ENCODE peak calls at places on chromosomes 12 and 14, in eight cellular contexts. R is CD4-positive, alpha-beta T cell; C is Peyer's patch; Q is aorta; H is adrenal gland; N is tibial nerve; A is HCT116; X is CD4-positive, alpha-beta memory T cell. K is an unnamed sample.

GRCh38 chr12:45148017-45148416 is 67.9 kb upstream of the ANO6 start:
- DNase-seq in R (no peak), C (no peak), Q (no peak), H (no peak), N (no peak), A (no peak), X (no peak), K (no peak)

GRCh38 chr14:104864267-104865068 is 600 bp upstream of the CEP170B start:
- DNase-seq in R (no peak), C (no peak), Q (peak; percentile 56), H (peak; percentile 40), N (no peak), A (peak; percentile 33), X (no peak), K (no peak)

GRCh38 chr12:104171785-104172563 is 34.0 kb upstream of the NFYB start:
- DNase-seq in R (no peak), C (no peak), Q (no peak), H (no peak), N (no peak), A (no peak), X (no peak), K (no peak)

GRCh38 chr12:132178314-132178713 is 34.1 kb downstream of the NOC4L start:
- DNase-seq in R (no peak), C (no peak), Q (peak; percentile 26), H (no peak), N (no peak), A (no peak), X (no peak), K (peak; percentile 53)

GRCh38 chr14:93943052-93943451 is 15.9 kb downstream of the FAM181A start:
- DNase-seq in R (no peak), C (no peak), Q (no peak), H (no peak), N (no peak), A (no peak), X (no peak), K (no peak)

GRCh38 chr14:35161231-35161630 is 38.9 kb downstream of the PRORP start:
- DNase-seq in R (no peak), C (no peak), Q (no peak), H (no peak), N (no peak), A (no peak), X (peak; percentile 72), K (no peak)

GRCh38 chr12:15855646-15856045 is 26.5 kb upstream of the STRAP start:
- DNase-seq in R (no peak), C (no peak), Q (no peak), H (no peak), N (no peak), A (no peak), X (no peak), K (no peak)

GRCh38 chr14:100981808-100982207 is 78.3 kb upstream of the RTL1 start:
- DNase-seq in R (no peak), C (no peak), Q (no peak), H (no peak), N (no peak), A (peak; percentile 35), X (no peak), K (no peak)

GRCh38 chr12:17062296-17063061 is 456.5 kb upstream of the LMO3 start:
- DNase-seq in R (no peak), C (no peak), Q (no peak), H (no peak), N (no peak), A (no peak), X (no peak), K (no peak)

GRCh38 chr12:131371580-131372475 is 339.1 kb upstream of the SFSWAP start:
- DNase-seq in R (no peak), C (no peak), Q (no peak), H (no peak), N (no peak), A (no peak), X (no peak), K (no peak)

GRCh38 chr12:119988440-119988787 is 622 bp upstream of the BICDL1 start:
- DNase-seq in R (no peak), C (no peak), Q (no peak), H (no peak), N (no peak), A (no peak), X (no peak), K (no peak)

GRCh38 chr12:132423251-132424117 is 66.5 kb upstream of the FBRSL1 start:
- DNase-seq in R (no peak), C (no peak), Q (no peak), H (no peak), N (no peak), A (no peak), X (no peak), K (no peak)

GRCh38 chr14:31251028-31251958 is 43.7 kb upstream of the HECTD1 start:
- DNase-seq in R (no peak), C (no peak), Q (no peak), H (no peak), N (no peak), A (no peak), X (no peak), K (no peak)

GRCh38 chr12:25960176-25960575 is 1.7 kb downstream of the RASSF8 start:
- DNase-seq in R (no peak), C (no peak), Q (no peak), H (peak; percentile 51), N (no peak), A (no peak), X (no peak), K (no peak)

GRCh38 chr14:94051779-94052178 is 25.6 kb downstream of the OTUB2 start:
- DNase-seq in R (no peak), C (no peak), Q (no peak), H (no peak), N (no peak), A (no peak), X (no peak), K (no peak)

GRCh38 chr12:110906985-110907384 is 13.4 kb downstream of the MYL2 start:
- DNase-seq in R (no peak), C (no peak), Q (no peak), H (no peak), N (no peak), A (no peak), X (no peak), K (no peak)

GRCh38 chr12:70698345-70698744 is 61.1 kb upstream of the PTPRB start:
- DNase-seq in R (no peak), C (no peak), Q (no peak), H (no peak), N (no peak), A (no peak), X (no peak), K (peak; percentile 4)

GRCh38 chr14:63896278-63896720 is 43.5 kb downstream of the SYNE2 start:
- DNase-seq in R (no peak), C (no peak), Q (peak; percentile 70), H (peak; percentile 59), N (peak; percentile 70), A (peak; percentile 12), X (no peak), K (no peak)

GRCh38 chr14:94101748-94102147 is 8.8 kb upstream of the IFI27 start:
- DNase-seq in R (no peak), C (no peak), Q (no peak), H (no peak), N (no peak), A (no peak), X (no peak), K (no peak)

DNA sequence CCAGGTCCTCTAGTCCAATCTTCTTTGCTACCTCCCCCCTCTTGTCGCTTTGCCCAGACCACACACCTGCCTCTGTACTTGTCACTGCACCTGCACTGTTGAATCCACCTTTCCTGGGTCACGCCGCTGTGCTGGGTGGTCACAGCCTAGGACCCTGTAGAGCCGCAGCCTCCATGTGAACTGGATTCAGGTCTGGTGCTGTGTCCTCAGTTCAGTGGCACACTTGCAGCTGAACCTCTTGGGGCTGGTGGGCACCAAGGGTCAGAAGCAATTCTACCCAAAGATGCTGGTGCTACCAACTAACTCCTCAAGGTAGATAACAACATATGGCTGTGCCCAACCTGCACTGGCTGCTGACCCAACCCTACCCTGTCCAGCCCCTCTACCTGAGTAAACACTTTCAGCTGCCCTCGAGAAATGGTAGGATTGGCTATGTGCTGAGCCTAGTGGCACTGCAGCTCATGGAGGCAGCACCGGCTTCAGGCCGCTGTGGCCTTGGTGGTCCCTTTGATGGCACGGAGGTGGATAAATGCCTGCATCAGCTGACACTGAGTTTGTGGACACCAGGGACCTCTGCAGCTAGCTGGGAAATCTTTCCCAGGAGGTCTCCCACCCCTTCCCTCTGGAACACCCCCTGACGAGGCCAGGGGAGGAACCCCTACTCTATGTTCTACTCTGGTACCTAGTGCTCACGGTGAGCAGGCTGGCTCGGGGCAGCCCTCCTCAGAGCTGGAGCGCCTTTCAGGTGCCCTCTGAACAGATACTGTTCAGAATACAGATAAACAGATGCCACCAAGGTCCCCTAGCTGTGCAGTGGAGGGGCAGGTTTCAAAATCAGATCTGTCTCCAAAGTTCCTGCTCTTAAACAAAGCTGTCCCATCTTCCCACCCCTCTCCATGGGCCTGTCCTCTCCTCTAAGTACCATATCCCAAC is 14.3 kb downstream of the AGAP2 start:
- DNase-seq in R (no peak), C (no peak), Q (no peak), H (no peak), N (no peak), A (no peak), X (peak; percentile 20), K (no peak)
- H3K27me3 ChIP-seq in R (no peaks in the 10 kb centered on the region), C (no peaks in the 10 kb centered on the region), Q (no peaks in the 10 kb centered on the region), H (no peaks in the 10 kb centered on the region), N (no peaks in the 10 kb centered on the region), A (no peaks in the 10 kb centered on the region), X (no peaks in the 10 kb centered on the region), K (no peaks in the 10 kb centered on the region)

GRCh38 chr14:23361320-23361719 is 3.7 kb downstream of the EFS start:
- DNase-seq in R (no peak), C (no peak), Q (no peak), H (no peak), N (no peak), A (no peak), X (no peak), K (no peak)
- H3K27ac ChIP-seq in R (no peak overlapping the region), C (no peak overlapping the region), Q (no peak overlapping the region), H (no peak overlapping the region), N (peak overlapping the region; percentile 85), A (no peak overlapping the region), X (no peak overlapping the region), K (no peak overlapping the region)

DNA sequence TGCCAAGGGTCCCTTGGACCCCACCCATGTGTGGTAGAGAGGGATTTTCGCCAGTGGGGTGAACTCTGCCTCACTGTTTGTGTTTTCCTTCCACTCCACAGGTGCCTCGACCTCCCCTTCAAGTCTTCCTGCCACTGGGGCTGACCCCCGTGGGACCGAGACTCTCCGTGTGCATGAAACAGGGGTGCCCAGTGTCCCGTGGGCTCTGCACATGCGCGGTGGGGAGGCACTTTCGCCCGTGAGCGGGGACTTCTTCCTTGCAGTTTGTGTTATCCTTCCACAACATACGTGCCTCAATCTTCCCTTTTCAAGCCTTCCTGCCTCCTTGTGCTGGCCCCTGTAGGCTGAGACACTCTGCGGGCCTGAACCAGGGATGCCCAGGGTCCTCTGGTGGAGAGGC is 362.4 kb downstream of the ALG10 start:
- DNase-seq in R (no peak), C (no peak), Q (no peak), H (no peak), N (no peak), A (no peak), X (peak; percentile 7), K (no peak)
- H3K9me3 ChIP-seq in R (peaks cover 29% of the 10 kb centered on the region), C (no peaks in the 10 kb centered on the region), Q (peaks cover 7% of the 10 kb centered on the region), H (no peaks in the 10 kb centered on the region), N (peaks cover 2% of the 10 kb centered on the region), A (no peaks in the 10 kb centered on the region), X (no peaks in the 10 kb centered on the region), K (peaks cover 92% of the 10 kb centered on the region)

DNA sequence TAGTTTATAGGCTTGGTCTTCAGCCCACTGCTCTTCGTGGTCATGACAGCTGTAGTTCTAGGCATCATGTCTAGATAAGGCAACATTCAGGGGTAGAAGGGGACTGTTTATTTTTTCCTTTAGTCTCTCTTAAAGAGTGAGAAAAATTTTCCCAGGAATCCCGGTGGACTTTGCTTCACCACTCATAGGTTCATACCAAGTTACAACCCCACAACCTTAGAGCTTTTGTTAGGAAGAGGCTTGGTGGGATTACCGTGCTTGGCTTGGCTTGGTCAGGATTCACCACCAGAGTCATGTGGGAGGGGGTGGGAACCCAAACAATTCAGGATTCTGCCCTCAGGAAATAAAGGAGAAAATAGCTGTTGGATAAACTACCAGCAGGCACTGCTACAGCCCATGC is 26.1 kb upstream of the PAPLN start:
- DNase-seq in R (no peak), C (no peak), Q (no peak), H (no peak), N (no peak), A (no peak), X (no peak), K (no peak)
- H3K27me3 ChIP-seq in R (no peaks in the 10 kb centered on the region), C (no peaks in the 10 kb centered on the region), Q (no peaks in the 10 kb centered on the region), H (no peaks in the 10 kb centered on the region), N (no peaks in the 10 kb centered on the region), A (no peaks in the 10 kb centered on the region), X (no peaks in the 10 kb centered on the region), K (no peaks in the 10 kb centered on the region)

K was measured in CD4-positive, CD25-positive, alpha-beta regulatory T cell.